ENCODE peak calls at places on chromosomes 7 and 10, in five cellular contexts. N is HCEC 1CT; U is frontal cortex; G is stimulated activated CD4-positive, alpha-beta T cell treated with anti-CD3 and anti-CD28 coated beads, Interleukin-1b, Interleukin-23, amount 100 ng/mL, for 24 hours; Q is ACHN. O is an unnamed sample.

GRCh38 chr7:28785002-28785995 is 172.8 kb downstream of the TRIL start:
- DNase-seq in Q (no peak), G (no peak), N (no peak), U (no peak), O (no peak)

GRCh38 chr10:1601371-1601906 is 135.9 kb downstream of the ADARB2 start:
- DNase-seq in N (no peak), G (no peak), Q (no peak), U (no peak), O (no peak)

GRCh38 chr10:16195178-16195769 is 241.5 kb upstream of the PTER start:
- DNase-seq in U (no peak), N (no peak), Q (no peak), G (no peak), O (no peak)

GRCh38 chr10:112338957-112339356 is 35.0 kb upstream of the ACSL5 start:
- DNase-seq in Q (no peak), G (no peak), U (no peak), N (no peak), O (no peak)

GRCh38 chr10:97427571-97428179 is 1.7 kb downstream of the PGAM1 start:
- DNase-seq in N (peak), G (no peak), Q (peak), U (no peak), O (no peak)

GRCh38 chr7:157704365-157704764 is 367.6 kb downstream of the DNAJB6 start:
- DNase-seq in N (no peak), U (no peak), Q (no peak), G (no peak), O (no peak)

GRCh38 chr10:12969951-12970350 is 31.6 kb downstream of the CCDC3 start:
- DNase-seq in U (no peak), G (no peak), Q (no peak), N (no peak), O (no peak)

GRCh38 chr10:77936697-77937567 is 10.4 kb upstream of the DLG5 start:
- DNase-seq in N (no peak), U (no peak), Q (no peak), G (no peak), O (no peak)

GRCh38 chr10:126910798-126911197 is 5.6 kb downstream of the DOCK1 start:
- DNase-seq in N (no peak), G (no peak), U (no peak), Q (no peak), O (no peak)

GRCh38 chr10:71693377-71693776 is 26.2 kb downstream of the C10orf105 start:
- DNase-seq in U (no peak), Q (no peak), G (no peak), N (no peak), O (no peak)

GRCh38 chr7:98213296-98213873 is 2.1 kb downstream of the BHLHA15 start:
- DNase-seq in Q (no peak), G (no peak), U (peak), N (no peak), O (no peak)

GRCh38 chr7:124031406-124031805 is 1.5 kb downstream of the TMEM229A start:
- DNase-seq in N (no peak), Q (no peak), U (no peak), G (no peak), O (no peak)

GRCh38 chr7:47506716-47507354 is 75.1 kb downstream of the TNS3 start:
- DNase-seq in N (no peak), G (no peak), U (no peak), Q (no peak), O (peak)

GRCh38 chr7:155000795-155001194 is 2.1 kb downstream of the PAXIP1 start:
- DNase-seq in N (no peak), Q (no peak), U (no peak), G (no peak), O (no peak)

GRCh38 chr7:92880212-92881090 is 44.1 kb upstream of the CDK6 start:
- DNase-seq in G (no peak), U (no peak), N (peak), Q (peak), O (no peak)

GRCh38 chr7:138328215-138328614 is 131.8 kb upstream of the TRIM24 start:
- DNase-seq in G (no peak), U (no peak), N (no peak), Q (no peak), O (no peak)

GRCh38 chr7:68509603-68510002 is 1088.7 kb upstream of the AUTS2 start:
- DNase-seq in G (no peak), N (no peak), U (no peak), Q (no peak), O (no peak)